ENCODE peak calls at places on chromosomes 13 and 19, in nine cellular contexts. Q is right lobe of liver, Z is A549, X is HCT116, B is Peyer's patch, P is endothelial cell of umbilical vein, T is K562, E is HepG2, N is thyroid gland. W is an unnamed sample.

GRCh38 chr13:31046711-31047279 is 114.3 kb downstream of the TEX26 start:
- DNase-seq in N (peak), X (no peak), E (no peak), B (peak), P (no peak), Q (no peak), Z (no peak), T (no peak), W (peak)

GRCh38 chr13:93903909-93904308 is 575.6 kb downstream of the DCT start:
- DNase-seq in B (no peak), Z (no peak), N (no peak), Q (no peak), T (no peak), P (no peak), X (no peak), E (no peak), W (peak)

GRCh38 chr13:21218351-21219043 is 42.0 kb downstream of the MRPL57 start:
- DNase-seq in N (no peak), B (no peak), E (no peak), Z (no peak), T (no peak), P (no peak), X (no peak), Q (no peak), W (no peak)

GRCh38 chr13:90709329-90709728 is 638.2 kb upstream of the MIR17HG start:
- DNase-seq in P (no peak), B (no peak), E (no peak), Z (no peak), T (no peak), N (no peak), Q (no peak), X (no peak), W (no peak)

GRCh38 chr13:74250738-74251190 is 116.6 kb upstream of the KLF12 start:
- DNase-seq in Q (no peak), B (no peak), P (no peak), N (no peak), X (no peak), T (no peak), Z (no peak), E (no peak), W (no peak)

GRCh38 chr13:31797154-31797775 is 57.9 kb downstream of the RXFP2 start:
- DNase-seq in T (no peak), Q (no peak), X (peak), Z (peak), N (no peak), P (peak), B (no peak), E (peak), W (no peak)

GRCh38 chr19:6773323-6773931 is 919 bp downstream of the VAV1 start:
- DNase-seq in N (no peak), B (peak), E (no peak), T (no peak), Q (peak), X (no peak), P (no peak), Z (no peak), W (no peak)

GRCh38 chr19:28468701-28469459 is 744.1 kb downstream of the UQCRFS1 start:
- DNase-seq in E (no peak), Q (peak), B (peak), X (no peak), Z (no peak), N (no peak), P (no peak), T (no peak), W (peak)

GRCh38 chr19:13881231-13881691 is 4.3 kb downstream of the NANOS3 start:
- DNase-seq in Q (no peak), B (peak), T (no peak), N (no peak), E (peak), P (no peak), X (no peak), Z (no peak), W (no peak)

GRCh38 chr13:97273341-97273831 is 51.3 kb downstream of the MBNL2 start:
- DNase-seq in Q (no peak), X (no peak), E (no peak), Z (no peak), N (no peak), B (no peak), P (no peak), T (no peak), W (no peak)

GRCh38 chr19:49287141-49287540 is 37.9 kb downstream of the SLC6A16 start:
- DNase-seq in N (no peak), Z (no peak), P (no peak), Q (no peak), X (no peak), B (no peak), T (no peak), E (no peak), W (no peak)

GRCh38 chr13:58855283-58855682 is 1223.7 kb downstream of the PCDH17 start:
- DNase-seq in T (no peak), Q (no peak), E (no peak), Z (no peak), P (no peak), X (no peak), N (no peak), B (no peak), W (no peak)

GRCh38 chr13:114019367-114019766 is 45.5 kb upstream of the C13orf46 start:
- DNase-seq in Z (no peak), X (peak), P (no peak), N (no peak), E (no peak), B (no peak), T (peak), Q (no peak), W (no peak)

GRCh38 chr19:1069009-1069779 is 2.2 kb downstream of the ARHGAP45 start:
- DNase-seq in N (peak), T (no peak), B (peak), E (no peak), Z (no peak), X (no peak), Q (peak), P (peak), W (no peak)

GRCh38 chr19:39833160-39833463 is 850 bp downstream of the DYRK1B start:
- DNase-seq in B (no peak), T (no peak), E (no peak), P (no peak), X (no peak), Z (no peak), Q (no peak), N (no peak), W (no peak)

GRCh38 chr13:28637714-28638355 is 21.1 kb upstream of the POMP start:
- DNase-seq in P (peak), T (no peak), B (no peak), E (peak), Q (no peak), Z (no peak), N (peak), X (no peak), W (no peak)

GRCh38 chr13:33207616-33207964 is 78.0 kb downstream of the STARD13 start:
- DNase-seq in P (peak), T (no peak), E (peak), X (no peak), N (peak), Z (no peak), Q (no peak), B (no peak), W (no peak)

GRCh38 chr19:32916969-32917611 is 47.5 kb upstream of the SLC7A9 start:
- DNase-seq in X (no peak), B (no peak), T (no peak), P (peak), E (no peak), N (no peak), Z (no peak), Q (no peak), W (no peak)

GRCh38 chr13:41250993-41251392 is 12.4 kb downstream of the MTRF1 start:
- DNase-seq in Z (no peak), P (no peak), E (no peak), N (no peak), Q (no peak), T (no peak), B (no peak), X (no peak), W (no peak)

GRCh38 chr13:86569974-86570373 is 770.8 kb upstream of the SLITRK6 start:
- DNase-seq in N (no peak), X (no peak), P (no peak), Q (no peak), B (no peak), E (no peak), Z (no peak), T (no peak), W (no peak)

GRCh38 chr13:61900033-61900432 is 484.4 kb upstream of the PCDH20 start:
- DNase-seq in E (no peak), Z (no peak), Q (no peak), T (no peak), N (no peak), P (no peak), B (no peak), X (no peak), W (no peak)

GRCh38 chr13:21522847-21523246 is 63.7 kb upstream of the ZDHHC20 start:
- DNase-seq in P (no peak), Q (no peak), X (no peak), N (no peak), E (no peak), B (no peak), T (peak), Z (no peak), W (no peak)

GRCh38 chr13:112205990-112206389 is 139.0 kb downstream of the SOX1 start:
- DNase-seq in Q (no peak), E (no peak), Z (no peak), N (no peak), B (no peak), P (no peak), T (no peak), X (no peak), W (no peak)

GRCh38 chr13:102580552-102581169 is 16.1 kb upstream of the TPP2 start:
- DNase-seq in B (peak), T (peak), N (no peak), Q (no peak), X (peak), E (peak), Z (peak), P (peak), W (no peak)

GRCh38 chr19:55259540-55260210 is 858 bp upstream of the PPP6R1 start:
- DNase-seq in N (no peak), P (no peak), E (no peak), T (no peak), X (no peak), Q (peak), B (peak), Z (no peak), W (peak)

GRCh38 chr13:76943646-76944045 is 4.7 kb upstream of the ACOD1 start:
- DNase-seq in B (no peak), Q (no peak), Z (no peak), P (no peak), E (no peak), N (no peak), X (no peak), T (no peak), W (no peak)

GRCh38 chr13:57552441-57552840 is 79.1 kb upstream of the PCDH17 start:
- DNase-seq in E (no peak), Q (no peak), X (no peak), P (no peak), Z (no peak), N (no peak), T (no peak), B (no peak), W (no peak)

GRCh38 chr19:8329993-8330392 is 8.7 kb downstream of the RPS28 start:
- DNase-seq in P (no peak), Z (no peak), X (no peak), Q (no peak), T (peak), E (no peak), B (no peak), N (no peak), W (no peak)

GRCh38 chr19:3033595-3034193 is 4.6 kb upstream of the TLE2 start:
- DNase-seq in X (no peak), B (no peak), T (no peak), P (no peak), E (no peak), Z (no peak), N (no peak), Q (no peak), W (no peak)

GRCh38 chr19:7682175-7682855 is 1.7 kb downstream of the TRAPPC5 start:
- DNase-seq in N (no peak), X (no peak), E (no peak), P (no peak), Q (no peak), Z (no peak), T (no peak), B (no peak), W (no peak)

GRCh38 chr19:7540761-7541480 is 5.4 kb downstream of the PNPLA6 start:
- DNase-seq in E (no peak), X (peak), T (peak), P (peak), N (no peak), Z (peak), B (no peak), Q (peak), W (no peak)

GRCh38 chr19:31505596-31505910 is 156.3 kb upstream of the TSHZ3 start:
- DNase-seq in N (no peak), E (no peak), T (no peak), P (no peak), X (no peak), B (no peak), Q (no peak), Z (no peak), W (no peak)
- TF ChIP-seq POLR2A in N (no peak), E (no peak), T (no peak), P (no peak), X (no peak), B (no peak), Q (no peak), Z (no peak), W (no peak)

GRCh38 chr19:15294591-15294990 is 37.7 kb downstream of the BRD4 start:
- DNase-seq in T (no peak), E (no peak), B (no peak), Q (peak), Z (no peak), X (no peak), P (no peak), N (peak), W (no peak)

GRCh38 chr19:15292140-15292539 is 40.2 kb downstream of the BRD4 start:
- DNase-seq in B (no peak), E (no peak), N (no peak), T (no peak), Q (no peak), X (no peak), P (no peak), Z (no peak), W (no peak)

GRCh38 chr19:15291666-15292065 is 40.7 kb downstream of the BRD4 start:
- DNase-seq in X (no peak), Q (no peak), T (no peak), P (no peak), N (no peak), Z (no peak), B (no peak), E (no peak), W (no peak)

GRCh38 chr19:15292847-15293582 is 39.3 kb downstream of the BRD4 start:
- DNase-seq in X (no peak), Z (no peak), B (no peak), T (no peak), Q (no peak), N (peak), E (no peak), P (peak), W (no peak)

DNA sequence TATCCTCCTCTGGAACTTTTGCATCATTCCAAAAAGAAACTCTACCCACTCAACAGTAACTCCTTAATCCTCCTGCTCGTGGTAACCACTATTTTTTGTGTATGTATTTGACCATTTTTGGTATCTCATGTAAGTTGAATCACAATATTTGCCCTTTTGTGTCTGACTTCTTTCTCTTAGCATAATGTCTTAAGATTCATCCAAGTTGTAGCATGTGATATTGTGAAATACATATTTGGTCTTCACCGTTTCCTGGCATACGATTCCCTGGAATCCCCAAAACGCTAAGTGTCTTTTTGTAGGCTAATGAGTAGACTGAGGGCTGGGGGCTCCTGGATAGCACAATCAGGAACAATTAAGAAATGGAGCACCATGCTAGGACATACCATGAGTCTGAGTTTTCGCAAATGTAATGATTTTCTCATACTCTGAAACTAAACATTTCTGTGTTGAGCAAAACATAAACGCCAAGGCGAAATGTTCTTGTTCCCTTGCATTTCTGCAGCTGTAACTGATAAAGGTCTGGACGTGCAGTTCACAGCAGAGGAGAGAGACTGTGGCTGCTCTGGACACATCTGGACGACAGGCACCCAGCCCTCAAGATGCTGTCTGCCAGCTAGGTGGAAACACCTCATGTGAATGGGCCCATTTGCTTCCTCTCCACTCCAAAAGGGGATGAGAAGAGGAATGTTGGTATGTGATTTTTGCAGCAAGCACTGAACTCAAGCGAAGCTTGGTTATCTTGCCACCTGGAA is 38.4 kb downstream of the BRD4 start:
- DNase-seq in E (no peak), B (no peak), Q (no peak), Z (no peak), N (no peak), X (no peak), P (no peak), T (no peak), W (no peak)
- H3K4me3 ChIP-seq in E (no peak), B (no peak), Q (no peak), Z (no peak), N (no peak), X (no peak), P (no peak), T (no peak), W (no peak)

GRCh38 chr19:54206030-54206830 is 5.6 kb downstream of the RPS9 start:
- DNase-seq in Q (no peak), B (no peak), X (no peak), P (no peak), E (no peak), T (peak), N (no peak), Z (no peak), W (no peak)

GRCh38 chr19:54206831-54207177 is 6.1 kb downstream of the RPS9 start:
- DNase-seq in Z (no peak), N (no peak), B (no peak), X (no peak), P (no peak), T (no peak), E (no peak), Q (no peak), W (no peak)

GRCh38 chr19:54203151-54203611 is 2.5 kb downstream of the RPS9 start:
- DNase-seq in Q (peak), E (peak), N (no peak), B (no peak), P (no peak), X (no peak), Z (peak), T (no peak), W (no peak)

GRCh38 chr19:54201980-54202379 is 1.3 kb downstream of the RPS9 start:
- DNase-seq in P (no peak), B (no peak), Q (no peak), Z (no peak), E (no peak), X (no peak), N (no peak), T (no peak), W (no peak)

DNA sequence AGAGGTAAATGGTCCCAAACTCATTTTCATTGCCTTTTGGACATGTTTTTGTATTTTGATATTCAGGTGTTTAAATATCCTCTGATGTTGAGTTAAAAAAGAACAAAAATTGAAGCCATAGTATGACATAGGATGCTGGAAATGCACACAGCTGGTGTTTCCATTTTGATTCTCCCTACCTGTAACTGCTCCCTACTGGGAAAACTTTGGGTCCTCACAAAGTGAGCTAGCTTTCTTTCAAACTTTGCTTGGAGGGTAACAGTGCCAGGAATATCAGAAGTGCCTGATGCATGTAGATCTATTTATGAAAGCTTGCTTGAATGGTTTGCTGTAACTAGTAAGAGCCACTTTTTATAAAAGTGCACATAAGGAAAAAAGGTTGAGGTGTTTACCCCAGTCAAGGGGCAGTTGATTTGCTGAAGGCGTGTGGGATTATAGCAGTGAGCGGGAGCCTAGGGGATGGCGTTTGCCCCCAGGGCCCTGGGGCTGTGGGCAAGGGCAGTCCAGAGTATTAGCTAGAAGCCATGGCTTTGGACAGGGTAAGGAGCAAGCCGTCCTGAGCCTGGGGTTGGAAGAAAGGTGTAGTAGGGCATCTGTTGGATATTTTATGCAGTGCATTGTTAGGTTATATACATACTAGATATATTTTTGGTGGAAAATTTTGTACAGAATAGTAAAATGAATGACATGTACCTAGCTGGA is 4.3 kb downstream of the RPS9 start:
- DNase-seq in N (no peak), Z (no peak), T (no peak), P (no peak), E (no peak), Q (no peak), B (no peak), X (no peak), W (no peak)
- TF ChIP-seq POLR2A in N (no peak), Z (no peak), T (no peak), P (peak), E (peak), Q (no peak), B (no peak), X (no peak), W (no peak)

DNA sequence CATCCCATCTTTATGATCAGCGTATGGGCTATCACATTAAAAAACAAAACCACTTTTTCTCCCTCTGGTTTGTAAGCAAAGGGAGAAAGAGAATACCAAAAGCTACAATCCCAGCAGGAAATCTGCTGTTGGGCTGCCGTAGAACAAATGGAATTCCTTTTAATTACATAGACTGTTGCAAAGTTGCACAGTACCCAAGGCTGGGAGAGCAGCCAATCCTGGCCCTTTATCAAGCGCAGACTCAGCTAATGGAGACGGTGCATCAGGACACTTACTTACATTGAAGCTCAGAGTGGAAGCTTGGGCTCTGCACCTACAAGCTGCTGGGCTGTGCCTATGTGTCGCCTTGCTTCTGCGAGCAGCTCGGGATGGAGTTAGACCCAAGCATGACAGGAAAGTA is 15.2 kb downstream of the CCNA1 start:
- DNase-seq in X (no peak), T (no peak), N (no peak), B (no peak), E (no peak), P (no peak), Z (no peak), Q (no peak), W (no peak)
- H3K4me3 ChIP-seq in X (no peak), T (no peak), N (no peak), B (no peak), E (no peak), P (no peak), Z (no peak), Q (no peak), W (no peak)

GRCh38 chr19:36009633-36010379 is 1.2 kb upstream of the SYNE4 start:
- DNase-seq in T (no peak), P (no peak), Z (no peak), Q (no peak), N (no peak), E (no peak), X (no peak), B (no peak), W (no peak)

GRCh38 chr19:36010402-36010801 is 1.8 kb upstream of the SYNE4 start:
- DNase-seq in P (no peak), E (no peak), X (no peak), Q (no peak), N (no peak), B (no peak), Z (no peak), T (no peak), W (no peak)

GRCh38 chr19:36019061-36019670 is 5.2 kb upstream of the ALKBH6 start:
- DNase-seq in N (no peak), P (no peak), Q (no peak), X (no peak), Z (no peak), E (no peak), T (no peak), B (no peak), W (no peak)

GRCh38 chr19:36013280-36014028 is 559 bp downstream of the ALKBH6 start:
- DNase-seq in E (no peak), P (no peak), B (no peak), Q (no peak), T (peak), Z (no peak), N (peak), X (no peak), W (no peak)

GRCh38 chr19:36014029-36014924 is at the start of gene ALKBH6:
- DNase-seq in N (peak), X (peak), Z (peak), P (peak), T (peak), E (peak), Q (peak), B (peak), W (peak)
- TF ChIP-seq POLR2A in N (no peak), X (peak), Z (peak), P (peak), T (peak), E (peak), Q (peak), B (no peak), W (peak)